ENCODE peak calls at places on chromosomes 11 and 22, in four cellular contexts. Z is sigmoid colon, P is A549, F is tibial nerve. G is an unnamed sample.

GRCh38 chr22:47129902-47130301 is 367.5 kb downstream of the TBC1D22A start:
- DNase-seq in P (peak; percentile 35), F (no peak), Z (no peak), G (no peak)

GRCh38 chr11:133894956-133895549 is 49.7 kb upstream of the SPATA19 start:
- DNase-seq in Z (peak; percentile 54), F (no peak), P (no peak), G (no peak)

GRCh38 chr22:38614331-38615122 is 41.7 kb downstream of the FAM227A start:
- DNase-seq in Z (no peak), P (peak; percentile 12), F (no peak), G (no peak)

GRCh38 chr11:61061081-61061826 is 41.0 kb upstream of the CD5 start:
- DNase-seq in F (no peak), P (no peak), Z (peak; percentile 15), G (peak; percentile 19)

GRCh38 chr11:33622231-33622630 is 78.4 kb downstream of the C11orf91 start:
- DNase-seq in F (no peak), P (no peak), Z (no peak), G (no peak)

GRCh38 chr22:42742940-42743339 is 22.3 kb upstream of the A4GALT start:
- DNase-seq in F (no peak), P (no peak), Z (peak; percentile 75), G (no peak)

GRCh38 chr11:38824573-38824972 is 2226.5 kb upstream of the RAG2 start:
- DNase-seq in F (no peak), P (peak; percentile 16), Z (no peak), G (peak; percentile 5)

GRCh38 chr22:44748524-44748923 is 3.9 kb upstream of the ARHGAP8 start:
- DNase-seq in Z (no peak), F (no peak), P (no peak), G (no peak)

GRCh38 chr11:106389096-106389495 is 311.6 kb downstream of the AASDHPPT start:
- DNase-seq in P (no peak), F (no peak), Z (no peak), G (no peak)

GRCh38 chr11:26268980-26269660 is 62.8 kb upstream of the ANO3 start:
- DNase-seq in P (no peak), Z (no peak), F (no peak), G (no peak)

GRCh38 chr11:86241956-86242525 is 2.5 kb upstream of the EED start:
- DNase-seq in F (no peak), P (no peak), Z (no peak), G (no peak)

GRCh38 chr11:128451651-128452470 is 135.5 kb downstream of the ETS1 start:
- DNase-seq in F (peak; percentile 47), P (no peak), Z (peak; percentile 81), G (no peak)

GRCh38 chr11:109940816-109941215 is 152.4 kb upstream of the ZC3H12C start:
- DNase-seq in P (peak; percentile 89), F (no peak), Z (no peak), G (no peak)

GRCh38 chr11:29564501-29564900 is 452.3 kb downstream of the KCNA4 start:
- DNase-seq in P (no peak), Z (no peak), F (no peak), G (no peak)

GRCh38 chr11:115678942-115679341 is 174.7 kb upstream of the CADM1 start:
- DNase-seq in F (no peak), P (peak; percentile 52), Z (no peak), G (no peak)

GRCh38 chr11:6637871-6638270 is 17.7 kb downstream of the DCHS1 start:
- DNase-seq in F (no peak), Z (peak; percentile 70), P (no peak), G (no peak)

GRCh38 chr11:47408598-47409439 is 429 bp downstream of the SLC39A13 start:
- DNase-seq in F (no peak), P (peak; percentile 38), Z (peak; percentile 85), G (peak; percentile 99)

GRCh38 chr22:33443688-33444087 is 385.5 kb upstream of the SYN3 start:
- DNase-seq in F (no peak), Z (no peak), P (no peak), G (no peak)

GRCh38 chr22:35397095-35397904 is 2.6 kb upstream of the MCM5 start:
- DNase-seq in F (no peak), Z (no peak), P (peak; percentile 85), G (no peak)

GRCh38 chr11:64685536-64685935 is 37.5 kb downstream of the NRXN2 start:
- DNase-seq in P (no peak), F (no peak), Z (no peak), G (no peak)

GRCh38 chr11:74957937-74958629 is 9.0 kb downstream of the SPCS2 start:
- DNase-seq in Z (no peak), F (no peak), P (no peak), G (no peak)

GRCh38 chr22:26328221-26328620 is 100.8 kb upstream of the ASPHD2 start:
- DNase-seq in Z (no peak), P (no peak), F (no peak), G (no peak)

GRCh38 chr11:697028-697491 is 1.4 kb downstream of the TMEM80 start:
- DNase-seq in F (no peak), Z (no peak), P (no peak), G (no peak)

GRCh38 chr11:120612363-120613263 is 101.1 kb downstream of the GRIK4 start:
- DNase-seq in P (peak; percentile 49), Z (no peak), F (no peak), G (no peak)

GRCh38 chr11:32172771-32173170 is 81.9 kb downstream of the RCN1 start:
- DNase-seq in F (no peak), Z (no peak), P (no peak), G (no peak)

GRCh38 chr11:1638344-1638743 is 8.8 kb downstream of the KRTAP5-5 start:
- DNase-seq in P (no peak), Z (peak; percentile 37), F (no peak), G (no peak)

DNA sequence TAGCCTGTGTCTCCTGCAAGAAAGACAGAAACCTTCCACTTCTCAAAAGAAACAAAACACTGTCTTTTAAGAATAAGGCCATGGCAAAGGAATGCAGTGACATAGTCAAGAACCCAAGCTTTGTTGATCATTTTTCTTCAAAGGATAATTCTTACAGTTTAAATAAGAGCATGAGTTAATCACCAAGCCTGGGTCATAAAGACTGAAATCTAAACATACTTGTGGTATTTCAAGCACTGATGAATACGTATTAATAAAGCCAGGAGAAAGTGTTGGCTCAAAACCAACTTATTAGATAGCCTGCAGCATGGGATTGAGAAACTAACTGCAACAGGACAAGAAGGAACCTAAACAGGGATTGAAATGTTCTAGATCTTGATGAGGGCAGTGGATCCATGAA is 143.3 kb upstream of the MTNR1B start:
- DNase-seq in Z (no peak), F (no peak), P (no peak), G (no peak)
- TF ChIP-seq POLR2A in Z (no peak), F (no peak), P (no peak), G (no peak)

DNA sequence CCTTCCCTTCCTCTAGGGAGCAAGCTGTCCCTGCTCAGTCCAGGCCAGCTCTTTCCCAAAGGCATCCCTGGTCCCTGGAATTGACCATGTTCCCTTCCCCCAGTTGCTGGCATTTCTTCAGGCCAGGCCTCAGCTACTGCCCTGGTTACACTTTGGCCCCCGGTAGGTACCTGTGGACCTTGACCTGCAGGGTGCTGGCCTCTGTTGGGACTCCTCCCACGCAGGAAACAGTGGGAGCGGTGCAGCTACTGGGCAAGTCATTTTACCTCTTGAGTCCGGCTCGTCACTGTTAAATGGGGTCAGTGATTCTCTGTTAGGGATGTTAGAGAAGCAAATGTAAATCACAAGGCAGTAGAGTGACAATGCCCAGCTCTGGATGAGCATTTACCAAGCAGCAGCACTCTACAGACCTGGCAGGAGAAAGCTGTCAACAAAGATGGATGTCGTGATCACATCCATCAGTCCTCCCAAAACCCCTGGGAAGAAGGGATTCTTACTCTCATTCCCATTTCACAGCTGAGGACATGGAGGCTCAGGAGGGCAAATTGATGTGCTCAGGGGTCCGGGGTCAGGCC is 16.9 kb downstream of the MYO7A start:
- DNase-seq in P (no peak), F (no peak), Z (no peak), G (no peak)
- TF ChIP-seq POLR2A in P (no peak), F (no peak), Z (no peak), G (no peak)

DNA sequence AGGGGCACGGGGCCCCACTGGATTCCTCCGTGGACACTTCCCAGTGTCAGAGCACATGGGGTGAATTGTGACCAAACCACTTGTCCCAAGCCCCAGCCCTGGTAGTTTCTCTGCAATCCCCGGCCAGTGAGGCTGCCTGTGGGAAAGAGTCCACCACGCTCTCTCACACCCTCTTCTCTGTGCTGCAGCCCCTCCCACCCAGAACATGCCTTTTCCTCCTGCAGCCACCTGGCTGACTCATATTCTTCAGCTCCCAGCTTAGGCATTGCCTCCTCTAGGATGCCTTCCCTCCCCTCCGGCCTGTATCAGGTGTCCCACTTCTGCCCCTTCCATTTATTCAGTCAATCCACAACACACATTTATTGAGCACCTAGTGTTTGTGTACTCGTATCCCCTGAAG is 5.4 kb upstream of the RPS6KB2 start:
- DNase-seq in F (no peak), P (no peak), Z (no peak), G (no peak)
- TF ChIP-seq POLR2A in F (no peak), P (no peak), Z (no peak), G (no peak)

GRCh38 chr11:118819687-118820086 is 28.7 kb upstream of the DDX6 start:
- DNase-seq in P (no peak), F (no peak), Z (no peak), G (no peak)

GRCh38 chr11:118818130-118818529 is 27.2 kb upstream of the DDX6 start:
- DNase-seq in F (no peak), P (no peak), Z (no peak), G (no peak)

DNA sequence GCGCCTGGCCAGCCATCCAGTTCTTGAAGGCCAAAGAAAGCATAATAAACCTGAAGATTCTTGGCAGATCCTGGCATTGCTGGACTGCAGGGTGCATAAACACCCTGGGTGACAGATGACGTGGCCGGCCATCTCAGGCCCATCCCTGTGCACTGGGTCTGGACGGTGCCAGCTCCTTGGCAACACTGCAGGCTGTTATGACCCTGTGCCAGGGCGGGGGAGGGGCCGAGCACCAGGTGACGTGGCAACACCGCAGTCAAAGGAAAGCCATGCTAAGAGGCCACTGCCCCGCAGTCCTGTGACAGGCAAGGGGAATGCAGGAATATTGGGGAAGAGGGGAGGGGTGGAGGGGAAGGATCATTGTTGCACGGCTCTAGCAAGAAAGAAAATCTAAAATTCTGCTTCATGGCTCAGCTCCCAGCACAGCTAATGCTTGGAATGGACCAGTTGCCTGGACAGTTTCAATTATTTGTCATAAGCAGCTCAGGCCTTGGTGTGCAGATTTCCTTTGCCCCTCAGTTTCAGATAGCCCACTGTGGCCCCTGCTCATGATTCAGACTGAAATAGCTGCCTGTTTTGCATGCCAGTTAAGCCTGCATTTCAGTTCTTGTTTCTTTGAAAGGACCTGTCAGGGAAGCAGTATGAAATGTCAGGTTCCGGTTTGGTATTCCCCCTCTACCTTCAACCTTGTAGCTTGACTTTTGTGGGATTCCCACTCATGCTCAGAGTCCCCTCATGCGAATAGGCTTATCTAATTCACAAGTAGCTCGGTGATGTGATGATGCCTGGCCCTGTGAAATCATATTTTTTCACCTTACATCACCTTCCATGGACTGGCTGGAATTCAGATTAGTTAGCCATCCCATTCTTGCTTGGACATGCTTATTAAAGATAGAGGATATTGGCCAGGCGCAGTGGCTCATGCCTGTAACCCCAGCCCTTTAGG is 29.7 kb upstream of the DDX6 start:
- DNase-seq in Z (peak; percentile 96), F (peak; percentile 13), P (no peak), G (peak; percentile 59)
- TF ChIP-seq POLR2A in Z (no peak), F (no peak), P (no peak), G (no peak)

G was measured in H54.